ENCODE peak calls at places on chromosomes 5 and 9, in nine cellular contexts. P, X, S, A, K, Q, W, G and Y are unnamed samples.

GRCh38 chr9:110912701-110913291 is 125.5 kb downstream of the LPAR1 start:
- ATAC-seq in P (peak; percentile 38), X (no peak), S (peak; percentile 34), A (no peak), K (no peak), Q (no peak), W (peak; percentile 34), G (no peak), Y (peak; percentile 84)

GRCh38 chr5:180540050-180540694 is 46.0 kb downstream of the CNOT6 start:
- ATAC-seq in P (no peak), X (no peak), S (no peak), A (no peak), K (no peak), Q (no peak), W (no peak), G (no peak), Y (no peak)

GRCh38 chr9:16825364-16825763 is 45.1 kb downstream of the BNC2 start:
- ATAC-seq in P (no peak), X (no peak), S (no peak), A (no peak), K (no peak), Q (no peak), W (no peak), G (no peak), Y (no peak)

GRCh38 chr5:176813587-176814312 is 3.4 kb downstream of the UNC5A start:
- ATAC-seq in P (no peak), X (no peak), S (no peak), A (no peak), K (no peak), Q (no peak), W (no peak), G (no peak), Y (no peak)

GRCh38 chr5:145484195-145484594 is 350.9 kb downstream of the PRELID2 start:
- ATAC-seq in P (peak; percentile 72), X (peak; percentile 81), S (peak; percentile 74), A (peak; percentile 80), K (no peak), Q (peak; percentile 83), W (no peak), G (no peak), Y (no peak)

GRCh38 chr5:158451203-158451982 is 592.4 kb upstream of the CLINT1 start:
- ATAC-seq in P (no peak), X (no peak), S (no peak), A (no peak), K (peak; percentile 85), Q (no peak), W (no peak), G (peak; percentile 90), Y (peak; percentile 71)

GRCh38 chr5:44860267-44860666 is 51.5 kb downstream of the MRPS30 start:
- ATAC-seq in P (peak; percentile 52), X (no peak), S (no peak), A (no peak), K (no peak), Q (peak; percentile 81), W (no peak), G (no peak), Y (no peak)

GRCh38 chr5:111772456-111772855 is 15.5 kb upstream of the NREP start:
- ATAC-seq in P (no peak), X (peak; percentile 33), S (no peak), A (peak; percentile 65), K (no peak), Q (peak; percentile 43), W (no peak), G (no peak), Y (no peak)

GRCh38 chr9:71692337-71692736 is 76.0 kb downstream of the CEMIP2 start:
- ATAC-seq in P (peak; percentile 47), X (no peak), S (peak; percentile 11), A (no peak), K (peak; percentile 61), Q (peak; percentile 10), W (peak; percentile 65), G (peak; percentile 69), Y (peak; percentile 50)

DNA sequence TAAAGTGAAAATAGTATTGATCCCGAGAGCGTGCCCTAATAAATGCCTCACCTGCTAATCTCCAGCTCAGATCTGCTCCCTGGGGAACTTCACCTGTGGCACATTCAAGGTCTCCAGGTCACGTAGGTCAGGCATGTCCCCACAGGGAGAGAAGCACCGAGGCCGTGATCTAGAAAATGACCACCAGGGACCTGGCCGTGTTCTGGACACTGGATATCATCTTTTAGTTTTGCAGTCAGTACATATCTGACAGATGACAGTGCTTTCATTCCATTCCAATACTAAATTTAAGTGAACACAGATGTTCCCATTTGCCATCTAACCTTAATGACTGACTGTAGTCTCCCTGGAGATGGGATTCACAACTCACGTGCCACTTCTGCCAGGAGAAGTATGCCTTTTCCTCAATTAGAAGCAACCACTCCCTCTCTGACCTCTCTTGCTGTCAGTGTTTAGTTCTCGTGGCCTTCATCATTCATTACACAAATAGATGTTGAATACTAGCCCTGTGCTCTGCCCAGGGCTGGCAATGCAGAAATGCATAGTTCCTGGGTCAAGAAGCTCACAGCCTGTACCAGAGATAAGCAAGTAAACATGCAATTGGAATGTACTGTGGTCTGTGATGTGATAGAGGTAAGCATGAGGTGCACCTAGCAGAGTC is 276.5 kb downstream of the NTRK2 start:
- ATAC-seq in P (no peak), X (no peak), S (peak; percentile 52), A (no peak), K (peak; percentile 81), Q (no peak), W (no peak), G (peak; percentile 74), Y (no peak)
- TF ChIP-seq CTCF in P (no peak), X (no peak), S (no peak), A (no peak), K (no peak), Q (no peak), W (no peak), G (no peak), Y (no peak)

GRCh38 chr5:170753311-170753710 is 30.2 kb upstream of the GABRP start:
- ATAC-seq in P (no peak), X (no peak), S (no peak), A (no peak), K (no peak), Q (no peak), W (no peak), G (no peak), Y (no peak)
- TF ChIP-seq CTCF in P (no peak), X (no peak), S (no peak), A (no peak), K (no peak), Q (no peak), W (no peak), G (no peak), Y (no peak)

GRCh38 chr9:99169982-99170761 is 51.6 kb downstream of the ALG2 start:
- ATAC-seq in P (no peak), X (no peak), S (no peak), A (no peak), K (no peak), Q (peak; percentile 8), W (no peak), G (no peak), Y (no peak)
- TF ChIP-seq CTCF in P (no peak), X (no peak), S (no peak), A (peak; percentile 6), K (no peak), Q (no peak), W (no peak), G (no peak), Y (no peak)

GRCh38 chr5:149956685-149957084 is 3.9 kb upstream of the SLC26A2 start:
- ATAC-seq in P (no peak), X (peak; percentile 2), S (peak; percentile 13), A (no peak), K (no peak), Q (no peak), W (no peak), G (no peak), Y (no peak)
- TF ChIP-seq CTCF in P (no peak), X (no peak), S (no peak), A (no peak), K (no peak), Q (no peak), W (no peak), G (no peak), Y (no peak)

GRCh38 chr5:148972958-148973357 is 89.9 kb downstream of the SH3TC2 start:
- ATAC-seq in P (peak; percentile 93), X (peak; percentile 78), S (peak; percentile 44), A (peak; percentile 81), K (peak; percentile 89), Q (peak; percentile 92), W (peak; percentile 74), G (peak; percentile 90), Y (peak; percentile 86)
- TF ChIP-seq CTCF in P (no peak), X (no peak), S (no peak), A (no peak), K (no peak), Q (peak; percentile 21), W (no peak), G (no peak), Y (no peak)

GRCh38 chr5:36602711-36603321 is 3.6 kb upstream of the SLC1A3 start:
- ATAC-seq in P (no peak), X (no peak), S (no peak), A (peak; percentile 49), K (no peak), Q (no peak), W (peak; percentile 15), G (no peak), Y (no peak)
- TF ChIP-seq CTCF in P (no peak), X (peak; percentile 49), S (no peak), A (peak; percentile 53), K (no peak), Q (no peak), W (no peak), G (no peak), Y (no peak)

GRCh38 chr5:152556779-152557178 is 151.7 kb upstream of the NMUR2 start:
- ATAC-seq in P (no peak), X (no peak), S (no peak), A (no peak), K (no peak), Q (no peak), W (no peak), G (no peak), Y (no peak)

GRCh38 chr5:152560508-152561137 is 155.5 kb upstream of the NMUR2 start:
- ATAC-seq in P (peak; percentile 66), X (peak; percentile 50), S (peak; percentile 44), A (peak; percentile 63), K (no peak), Q (peak; percentile 79), W (peak; percentile 82), G (peak; percentile 62), Y (no peak)
- TF ChIP-seq CTCF in P (peak; percentile 87), X (peak; percentile 87), S (peak; percentile 42), A (peak; percentile 66), K (peak; percentile 83), Q (peak; percentile 86), W (peak; percentile 62), G (peak; percentile 83), Y (peak; percentile 66)

GRCh38 chr9:135804588-135805421 is 102.5 kb downstream of the CAMSAP1 start:
- ATAC-seq in P (peak; percentile 17), X (no peak), S (peak; percentile 15), A (peak; percentile 75), K (peak; percentile 26), Q (no peak), W (no peak), G (no peak), Y (no peak)
- TF ChIP-seq CTCF in P (no peak), X (no peak), S (no peak), A (peak; percentile 11), K (no peak), Q (peak; percentile 12), W (no peak), G (no peak), Y (no peak)